ENCODE peak calls at places on chromosomes 6 and 20, in four cellular contexts. U is heart left ventricle, H is body of pancreas, T is ovary. D is an unnamed sample. For H3K36me3, the result is how much of the 10 kb centered on the place peaks cover.

GRCh38 chr6:164018127-164018526 is 603.6 kb downstream of the QKI start:
- DNase-seq in T (no peak), H (no peak), U (no peak), D (no peak)

GRCh38 chr6:958531-958930 is 265.6 kb upstream of the EXOC2 start:
- DNase-seq in U (no peak), T (no peak), H (no peak), D (no peak)

GRCh38 chr20:49938173-49939163 is 2.3 kb downstream of the RNF114 start:
- DNase-seq in H (peak), T (peak), U (peak), D (no peak)

GRCh38 chr6:157861814-157862213 is 38.8 kb downstream of the SNX9 start:
- DNase-seq in U (no peak), H (no peak), T (no peak), D (no peak)

GRCh38 chr20:1818895-1819294 is 76.3 kb upstream of the SIRPA start:
- DNase-seq in U (no peak), T (no peak), H (no peak), D (no peak)

GRCh38 chr6:78400076-78400475 is 467.3 kb upstream of the IRAK1BP1 start:
- DNase-seq in U (no peak), T (no peak), H (no peak), D (no peak)

GRCh38 chr6:133160531-133160930 is 80.6 kb upstream of the EYA4 start:
- DNase-seq in H (no peak), T (no peak), U (no peak), D (no peak)

GRCh38 chr20:870758-871157 is 37.2 kb downstream of the FAM110A start:
- DNase-seq in H (no peak), T (no peak), U (no peak), D (no peak)

GRCh38 chr6:87661016-87661415 is 41.0 kb downstream of the AKIRIN2 start:
- DNase-seq in U (no peak), T (no peak), H (no peak), D (no peak)

GRCh38 chr6:53395986-53396385 is 47.2 kb upstream of the ELOVL5 start:
- DNase-seq in U (no peak), H (no peak), T (no peak), D (no peak)

GRCh38 chr6:133390168-133390567 is 149.0 kb downstream of the EYA4 start:
- DNase-seq in H (no peak), U (no peak), T (no peak), D (no peak)

GRCh38 chr6:105794870-105795269 is 291.3 kb upstream of the PRDM1 start:
- DNase-seq in H (no peak), T (no peak), U (no peak), D (no peak)

GRCh38 chr6:166331503-166332133 is 10.7 kb downstream of the SFT2D1 start:
- DNase-seq in H (no peak), U (no peak), T (no peak), D (no peak)

GRCh38 chr6:107670792-107671199 is 153.3 kb downstream of the SCML4 start:
- DNase-seq in H (peak), T (peak), U (peak), D (no peak)

GRCh38 chr6:50815436-50816114 is 3.1 kb upstream of the TFAP2B start:
- DNase-seq in H (no peak), U (no peak), T (no peak), D (no peak)

GRCh38 chr6:50922579-50923525 is 104.2 kb downstream of the TFAP2B start:
- DNase-seq in H (no peak), T (no peak), U (no peak), D (no peak)

GRCh38 chr6:125747589-125748533 is 1.6 kb upstream of the HEY2 start:
- DNase-seq in H (peak), U (peak), T (peak), D (no peak)

GRCh38 chr6:29831776-29832175 is 4.2 kb downstream of the HLA-G start:
- DNase-seq in T (no peak), U (no peak), H (no peak), D (no peak)

GRCh38 chr6:24883618-24884017 is 52.1 kb downstream of the RIPOR2 start:
- DNase-seq in T (no peak), U (no peak), H (no peak), D (no peak)

GRCh38 chr6:155399062-155399746 is 56.4 kb downstream of the NOX3 start:
- DNase-seq in H (no peak), U (no peak), T (no peak), D (no peak)
- TF ChIP-seq POLR2A in H (no peak), U (no peak), T (no peak), D (no peak)

GRCh38 chr20:44208770-44209169 is 1.8 kb downstream of the OSER1 start:
- DNase-seq in T (no peak), U (no peak), H (no peak), D (no peak)
- TF ChIP-seq CTCF in T (no peak), U (no peak), H (no peak), D (no peak)

GRCh38 chr6:32627831-32628230 is 9.4 kb upstream of the HLA-DQA1 start:
- DNase-seq in H (no peak), T (no peak), U (no peak), D (no peak)
- H3K36me3 ChIP-seq in H (under half), T (under half), U (under half), D (under half)

GRCh38 chr6:130829333-130829910 is 2.2 kb downstream of the SMLR1 start:
- DNase-seq in H (no peak), T (no peak), U (no peak), D (no peak)
- TF ChIP-seq POLR2A in H (no peak), T (no peak), U (no peak), D (no peak)